ENCODE peak calls at places on chromosomes 4 and X, in five cellular contexts. S is AG10803; A is colonic mucosa; O is activated T-helper 1 cell treated with anti-CD3 and anti-CD28 coated beads, Interleukin-2, amount 50 U/mL, for 16 hours; F is neural progenitor cell. N is an unnamed sample.

GRCh38 chrX:1529328-1529727 is 7.7 kb downstream of the P2RY8 start:
- DNase-seq in S (no peak), O (no peak), F (no peak), A (no peak), N (no peak)

GRCh38 chrX:28391528-28391927 is 195.7 kb upstream of the IL1RAPL1 start:
- DNase-seq in A (no peak), O (no peak), F (no peak), S (no peak), N (no peak)

GRCh38 chr4:139609647-139610046 is 53.6 kb upstream of the SETD7 start:
- DNase-seq in A (no peak), O (no peak), F (no peak), S (peak), N (no peak)

GRCh38 chrX:78592030-78592429 is 67.1 kb downstream of the RTL3 start:
- DNase-seq in O (no peak), A (no peak), S (no peak), F (no peak), N (no peak)

GRCh38 chr4:147461161-147461560 is 19.7 kb upstream of the EDNRA start:
- DNase-seq in S (no peak), O (no peak), A (no peak), F (no peak), N (no peak)

GRCh38 chr4:114423582-114423981 is 175.0 kb upstream of the UGT8 start:
- DNase-seq in O (no peak), S (no peak), F (no peak), A (no peak), N (no peak)

GRCh38 chr4:73281982-73282381 is 23.4 kb upstream of the ANKRD17 start:
- DNase-seq in S (no peak), A (no peak), O (no peak), F (no peak), N (no peak)

GRCh38 chr4:164428561-164428960 is 325.4 kb upstream of the SMIM31 start:
- DNase-seq in O (no peak), S (no peak), F (no peak), A (no peak), N (no peak)

GRCh38 chrX:115362334-115363095 is 73.0 kb downstream of the LUZP4 start:
- DNase-seq in A (no peak), F (no peak), O (no peak), S (no peak), N (no peak)

GRCh38 chrX:134600714-134601113 is 57.6 kb downstream of the PLAC1 start:
- DNase-seq in O (no peak), A (no peak), S (peak), F (no peak), N (no peak)

N was measured in effector CD8-positive, alpha-beta T cell.